ENCODE peak calls at places on chromosomes 13 and 19, in ten cellular contexts. One of them, this sample, is unnamed.

GRCh38 chr19:6739884-6740588 is 556 bp downstream of the TRIP10 start:
- DNase-seq in GM12865: peak; percentile 63
- DNase-seq in ovary: no peak
- DNase-seq in GM23338: peak; percentile 68
- DNase-seq in HL-60: no peak
- DNase-seq in neural crest cell: peak; percentile 27
- DNase-seq in endodermal cell: peak; percentile 80
- DNase-seq in Calu3: peak; percentile 44
- DNase-seq in fibroblast of pulmonary artery: no peak
- DNase-seq in choroid plexus epithelial cell: no peak
- DNase-seq in this sample: no peak

GRCh38 chr13:96044238-96044637 is 9.0 kb downstream of the UGGT2 start:
- DNase-seq in GM12865: no peak
- DNase-seq in ovary: no peak
- DNase-seq in GM23338: no peak
- DNase-seq in HL-60: no peak
- DNase-seq in neural crest cell: no peak
- DNase-seq in endodermal cell: no peak
- DNase-seq in Calu3: no peak
- DNase-seq in fibroblast of pulmonary artery: no peak
- DNase-seq in choroid plexus epithelial cell: no peak
- DNase-seq in this sample: no peak

GRCh38 chr19:15241259-15241658 is 9.0 kb upstream of the EPHX3 start:
- DNase-seq in GM12865: no peak
- DNase-seq in ovary: no peak
- DNase-seq in GM23338: no peak
- DNase-seq in HL-60: no peak
- DNase-seq in neural crest cell: no peak
- DNase-seq in endodermal cell: no peak
- DNase-seq in Calu3: no peak
- DNase-seq in fibroblast of pulmonary artery: no peak
- DNase-seq in choroid plexus epithelial cell: no peak
- DNase-seq in this sample: no peak

GRCh38 chr19:13556552-13556951 is 50.3 kb upstream of the CACNA1A start:
- DNase-seq in GM12865: no peak
- DNase-seq in ovary: no peak
- DNase-seq in GM23338: no peak
- DNase-seq in HL-60: no peak
- DNase-seq in neural crest cell: no peak
- DNase-seq in endodermal cell: no peak
- DNase-seq in Calu3: no peak
- DNase-seq in fibroblast of pulmonary artery: no peak
- DNase-seq in choroid plexus epithelial cell: no peak
- DNase-seq in this sample: no peak

GRCh38 chr19:11195681-11196080 is 1.7 kb downstream of the KANK2 start:
- DNase-seq in GM12865: no peak
- DNase-seq in ovary: no peak
- DNase-seq in GM23338: no peak
- DNase-seq in HL-60: no peak
- DNase-seq in neural crest cell: no peak
- DNase-seq in endodermal cell: no peak
- DNase-seq in Calu3: no peak
- DNase-seq in fibroblast of pulmonary artery: no peak
- DNase-seq in choroid plexus epithelial cell: no peak
- DNase-seq in this sample: no peak

GRCh38 chr13:66313408-66313807 is 916.7 kb downstream of the PCDH9 start:
- DNase-seq in GM12865: no peak
- DNase-seq in ovary: no peak
- DNase-seq in GM23338: no peak
- DNase-seq in HL-60: no peak
- DNase-seq in neural crest cell: no peak
- DNase-seq in endodermal cell: no peak
- DNase-seq in Calu3: no peak
- DNase-seq in fibroblast of pulmonary artery: peak; percentile 90
- DNase-seq in choroid plexus epithelial cell: peak; percentile 76
- DNase-seq in this sample: no peak

GRCh38 chr19:41095703-41096102 is 7.5 kb downstream of the CYP2A13 start:
- DNase-seq in GM12865: no peak
- DNase-seq in ovary: no peak
- DNase-seq in GM23338: peak; percentile 46
- DNase-seq in HL-60: no peak
- DNase-seq in neural crest cell: no peak
- DNase-seq in endodermal cell: no peak
- DNase-seq in Calu3: no peak
- DNase-seq in fibroblast of pulmonary artery: no peak
- DNase-seq in choroid plexus epithelial cell: no peak
- DNase-seq in this sample: no peak

GRCh38 chr19:9151367-9151766 is 11.2 kb downstream of the ZNF317 start:
- DNase-seq in GM12865: no peak
- DNase-seq in ovary: no peak
- DNase-seq in GM23338: no peak
- DNase-seq in HL-60: no peak
- DNase-seq in neural crest cell: no peak
- DNase-seq in endodermal cell: no peak
- DNase-seq in Calu3: no peak
- DNase-seq in fibroblast of pulmonary artery: no peak
- DNase-seq in choroid plexus epithelial cell: no peak
- DNase-seq in this sample: no peak

GRCh38 chr19:49447485-49448431 is 3.9 kb downstream of the PIH1D1 start:
- DNase-seq in GM12865: peak; percentile 57
- DNase-seq in ovary: peak; percentile 68
- DNase-seq in GM23338: peak; percentile 97
- DNase-seq in HL-60: no peak
- DNase-seq in neural crest cell: no peak
- DNase-seq in endodermal cell: peak; percentile 93
- DNase-seq in Calu3: peak; percentile 30
- DNase-seq in fibroblast of pulmonary artery: peak; percentile 21
- DNase-seq in choroid plexus epithelial cell: no peak
- DNase-seq in this sample: no peak

GRCh38 chr13:59345316-59345715 is 818.4 kb downstream of the DIAPH3 start:
- DNase-seq in GM12865: no peak
- DNase-seq in ovary: no peak
- DNase-seq in GM23338: no peak
- DNase-seq in HL-60: no peak
- DNase-seq in neural crest cell: no peak
- DNase-seq in endodermal cell: no peak
- DNase-seq in Calu3: no peak
- DNase-seq in fibroblast of pulmonary artery: peak; percentile 94
- DNase-seq in choroid plexus epithelial cell: peak; percentile 58
- DNase-seq in this sample: no peak

GRCh38 chr13:99660101-99660500 is 158.8 kb downstream of the TM9SF2 start:
- DNase-seq in GM12865: no peak
- DNase-seq in ovary: no peak
- DNase-seq in GM23338: no peak
- DNase-seq in HL-60: no peak
- DNase-seq in neural crest cell: no peak
- DNase-seq in endodermal cell: no peak
- DNase-seq in Calu3: no peak
- DNase-seq in fibroblast of pulmonary artery: no peak
- DNase-seq in choroid plexus epithelial cell: no peak
- DNase-seq in this sample: no peak

GRCh38 chr19:48419158-48419920 is 25.9 kb downstream of the GRIN2D start:
- DNase-seq in GM12865: peak; percentile 84
- DNase-seq in ovary: no peak
- DNase-seq in GM23338: peak; percentile 96
- DNase-seq in HL-60: peak; percentile 73
- DNase-seq in neural crest cell: peak; percentile 50
- DNase-seq in endodermal cell: peak; percentile 90
- DNase-seq in Calu3: no peak
- DNase-seq in fibroblast of pulmonary artery: peak; percentile 36
- DNase-seq in choroid plexus epithelial cell: peak; percentile 57
- DNase-seq in this sample: no peak

GRCh38 chr13:45105895-45106294 is 14.4 kb upstream of the GTF2F2 start:
- DNase-seq in GM12865: no peak
- DNase-seq in ovary: no peak
- DNase-seq in GM23338: no peak
- DNase-seq in HL-60: no peak
- DNase-seq in neural crest cell: no peak
- DNase-seq in endodermal cell: no peak
- DNase-seq in Calu3: no peak
- DNase-seq in fibroblast of pulmonary artery: no peak
- DNase-seq in choroid plexus epithelial cell: peak; percentile 56
- DNase-seq in this sample: no peak

GRCh38 chr13:46731535-46731934 is 65.4 kb downstream of the ESD start:
- DNase-seq in GM12865: no peak
- DNase-seq in ovary: no peak
- DNase-seq in GM23338: no peak
- DNase-seq in HL-60: no peak
- DNase-seq in neural crest cell: no peak
- DNase-seq in endodermal cell: no peak
- DNase-seq in Calu3: no peak
- DNase-seq in fibroblast of pulmonary artery: no peak
- DNase-seq in choroid plexus epithelial cell: no peak
- DNase-seq in this sample: no peak

GRCh38 chr19:21698215-21698614 is 69.2 kb downstream of the ZNF100 start:
- DNase-seq in GM12865: no peak
- DNase-seq in ovary: no peak
- DNase-seq in GM23338: peak; percentile 74
- DNase-seq in HL-60: no peak
- DNase-seq in neural crest cell: no peak
- DNase-seq in endodermal cell: no peak
- DNase-seq in Calu3: no peak
- DNase-seq in fibroblast of pulmonary artery: peak; percentile 29
- DNase-seq in choroid plexus epithelial cell: peak; percentile 26
- DNase-seq in this sample: no peak

DNA sequence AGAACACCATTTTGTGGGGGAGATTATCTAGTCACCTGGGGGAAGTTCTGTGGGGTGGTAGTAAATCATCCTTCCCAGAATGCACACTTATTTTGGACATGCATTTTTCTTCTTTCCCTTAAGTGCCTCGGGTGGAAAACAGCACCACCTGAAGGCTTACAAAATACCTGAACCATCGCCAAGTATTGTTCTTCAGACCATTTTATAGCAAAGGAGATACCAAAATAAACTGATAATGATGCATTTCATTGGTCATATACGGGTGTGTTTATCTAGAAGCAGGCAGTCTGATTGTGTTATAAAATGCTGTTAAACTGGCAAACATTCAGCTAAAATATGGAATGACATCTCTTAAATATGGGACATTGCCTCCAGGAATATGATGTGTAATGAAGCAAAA is 1034.7 kb downstream of the SLITRK1 start:
- DNase-seq in GM12865: no peak
- DNase-seq in ovary: no peak
- DNase-seq in GM23338: peak; percentile 29
- DNase-seq in HL-60: no peak
- DNase-seq in neural crest cell: no peak
- DNase-seq in endodermal cell: no peak
- DNase-seq in Calu3: no peak
- DNase-seq in fibroblast of pulmonary artery: peak; percentile 5
- DNase-seq in choroid plexus epithelial cell: peak; percentile 8
- DNase-seq in this sample: no peak
- TF ChIP-seq CTCF in GM12865: no peak
- TF ChIP-seq CTCF in ovary: no peak
- TF ChIP-seq CTCF in GM23338: peak; percentile 53
- TF ChIP-seq CTCF in HL-60: no peak
- TF ChIP-seq CTCF in neural crest cell: no peak
- TF ChIP-seq CTCF in endodermal cell: peak; percentile 61
- TF ChIP-seq CTCF in Calu3: no peak
- TF ChIP-seq CTCF in fibroblast of pulmonary artery: no peak
- TF ChIP-seq CTCF in choroid plexus epithelial cell: peak; percentile 7
- TF ChIP-seq CTCF in this sample: peak; percentile 15

GRCh38 chr19:37172368-37173366 is at the start of gene ZNF585A:
- DNase-seq in GM12865: peak; percentile 97
- DNase-seq in ovary: peak; percentile 88
- DNase-seq in GM23338: peak; percentile 99
- DNase-seq in HL-60: peak; percentile 96
- DNase-seq in neural crest cell: peak; percentile 82
- DNase-seq in endodermal cell: peak; percentile 97
- DNase-seq in Calu3: peak; percentile 88
- DNase-seq in fibroblast of pulmonary artery: peak; percentile 98
- DNase-seq in choroid plexus epithelial cell: peak; percentile 99
- DNase-seq in this sample: peak; percentile 71
- TF ChIP-seq CTCF in GM12865: no peak
- TF ChIP-seq CTCF in ovary: no peak
- TF ChIP-seq CTCF in GM23338: no peak
- TF ChIP-seq CTCF in HL-60: no peak
- TF ChIP-seq CTCF in neural crest cell: peak; percentile 28
- TF ChIP-seq CTCF in endodermal cell: peak; percentile 40
- TF ChIP-seq CTCF in Calu3: no peak
- TF ChIP-seq CTCF in fibroblast of pulmonary artery: peak; percentile 35
- TF ChIP-seq CTCF in choroid plexus epithelial cell: peak; percentile 50
- TF ChIP-seq CTCF in this sample: peak; percentile 28

GRCh38 chr19:35045667-35046300 is 4.3 kb downstream of the HPN start:
- DNase-seq in GM12865: peak; percentile 67
- DNase-seq in ovary: peak; percentile 18
- DNase-seq in GM23338: peak; percentile 82
- DNase-seq in HL-60: peak; percentile 77
- DNase-seq in neural crest cell: no peak
- DNase-seq in endodermal cell: peak; percentile 87
- DNase-seq in Calu3: no peak
- DNase-seq in fibroblast of pulmonary artery: peak; percentile 32
- DNase-seq in choroid plexus epithelial cell: peak; percentile 62
- DNase-seq in this sample: no peak
- TF ChIP-seq CTCF in GM12865: peak; percentile 61
- TF ChIP-seq CTCF in ovary: no peak
- TF ChIP-seq CTCF in GM23338: peak; percentile 68
- TF ChIP-seq CTCF in HL-60: peak; percentile 50
- TF ChIP-seq CTCF in neural crest cell: peak; percentile 38
- TF ChIP-seq CTCF in endodermal cell: peak; percentile 63
- TF ChIP-seq CTCF in Calu3: peak; percentile 40
- TF ChIP-seq CTCF in fibroblast of pulmonary artery: peak; percentile 34
- TF ChIP-seq CTCF in choroid plexus epithelial cell: peak; percentile 60
- TF ChIP-seq CTCF in this sample: no peak

GRCh38 chr13:75802161-75802560 is 166.0 kb downstream of the LMO7 start:
- DNase-seq in GM12865: no peak
- DNase-seq in ovary: no peak
- DNase-seq in GM23338: no peak
- DNase-seq in HL-60: no peak
- DNase-seq in neural crest cell: no peak
- DNase-seq in endodermal cell: no peak
- DNase-seq in Calu3: no peak
- DNase-seq in fibroblast of pulmonary artery: no peak
- DNase-seq in choroid plexus epithelial cell: no peak
- DNase-seq in this sample: no peak

GRCh38 chr13:75803175-75803611 is 167.1 kb downstream of the LMO7 start:
- DNase-seq in GM12865: peak; percentile 10
- DNase-seq in ovary: no peak
- DNase-seq in GM23338: peak; percentile 85
- DNase-seq in HL-60: no peak
- DNase-seq in neural crest cell: no peak
- DNase-seq in endodermal cell: peak; percentile 83
- DNase-seq in Calu3: no peak
- DNase-seq in fibroblast of pulmonary artery: no peak
- DNase-seq in choroid plexus epithelial cell: no peak
- DNase-seq in this sample: no peak

GRCh38 chr13:75798353-75799245 is 162.5 kb downstream of the LMO7 start:
- DNase-seq in GM12865: no peak
- DNase-seq in ovary: no peak
- DNase-seq in GM23338: no peak
- DNase-seq in HL-60: no peak
- DNase-seq in neural crest cell: no peak
- DNase-seq in endodermal cell: no peak
- DNase-seq in Calu3: no peak
- DNase-seq in fibroblast of pulmonary artery: peak; percentile 47
- DNase-seq in choroid plexus epithelial cell: peak; percentile 35
- DNase-seq in this sample: no peak

GRCh38 chr13:75801388-75801787 is 165.3 kb downstream of the LMO7 start:
- DNase-seq in GM12865: no peak
- DNase-seq in ovary: no peak
- DNase-seq in GM23338: no peak
- DNase-seq in HL-60: no peak
- DNase-seq in neural crest cell: no peak
- DNase-seq in endodermal cell: no peak
- DNase-seq in Calu3: no peak
- DNase-seq in fibroblast of pulmonary artery: no peak
- DNase-seq in choroid plexus epithelial cell: no peak
- DNase-seq in this sample: no peak

GRCh38 chr13:75800545-75800944 is 164.4 kb downstream of the LMO7 start:
- DNase-seq in GM12865: no peak
- DNase-seq in ovary: no peak
- DNase-seq in GM23338: peak; percentile 19
- DNase-seq in HL-60: no peak
- DNase-seq in neural crest cell: no peak
- DNase-seq in endodermal cell: no peak
- DNase-seq in Calu3: no peak
- DNase-seq in fibroblast of pulmonary artery: no peak
- DNase-seq in choroid plexus epithelial cell: no peak
- DNase-seq in this sample: no peak
- TF ChIP-seq CTCF in GM12865: no peak
- TF ChIP-seq CTCF in ovary: no peak
- TF ChIP-seq CTCF in GM23338: peak; percentile 45
- TF ChIP-seq CTCF in HL-60: no peak
- TF ChIP-seq CTCF in neural crest cell: no peak
- TF ChIP-seq CTCF in endodermal cell: peak; percentile 56
- TF ChIP-seq CTCF in Calu3: no peak
- TF ChIP-seq CTCF in fibroblast of pulmonary artery: no peak
- TF ChIP-seq CTCF in choroid plexus epithelial cell: no peak
- TF ChIP-seq CTCF in this sample: no peak